ENCODE peak calls at places on chromosomes 3 and 15, in five cellular contexts. One of them, this sample, is unnamed.

GRCh38 chr3:43859766-43860165 is 169.0 kb downstream of the ABHD5 start:
- DNase-seq in fibroblast of lung: no peak
- DNase-seq in Panc1: no peak
- DNase-seq in dorsolateral prefrontal cortex: no peak
- DNase-seq in upper lobe of right lung: no peak
- DNase-seq in this sample: no peak

GRCh38 chr15:74815121-74815933 is 2.7 kb downstream of the LMAN1L start:
- DNase-seq in fibroblast of lung: no peak
- DNase-seq in Panc1: no peak
- DNase-seq in dorsolateral prefrontal cortex: no peak
- DNase-seq in upper lobe of right lung: no peak
- DNase-seq in this sample: no peak

GRCh38 chr15:60580068-60580467 is 101.1 kb upstream of the ICE2 start:
- DNase-seq in fibroblast of lung: no peak
- DNase-seq in Panc1: no peak
- DNase-seq in dorsolateral prefrontal cortex: no peak
- DNase-seq in upper lobe of right lung: no peak
- DNase-seq in this sample: no peak

GRCh38 chr15:64893481-64894394 is 18.0 kb upstream of the ANKDD1A start:
- DNase-seq in fibroblast of lung: peak
- DNase-seq in Panc1: no peak
- DNase-seq in dorsolateral prefrontal cortex: peak
- DNase-seq in upper lobe of right lung: peak
- DNase-seq in this sample: peak

GRCh38 chr3:189947948-189948723 is 172.6 kb downstream of the P3H2 start:
- DNase-seq in fibroblast of lung: no peak
- DNase-seq in Panc1: peak
- DNase-seq in dorsolateral prefrontal cortex: no peak
- DNase-seq in upper lobe of right lung: no peak
- DNase-seq in this sample: peak

GRCh38 chr3:183653209-183654064 is 18.0 kb downstream of the KLHL24 start:
- DNase-seq in fibroblast of lung: no peak
- DNase-seq in Panc1: no peak
- DNase-seq in dorsolateral prefrontal cortex: no peak
- DNase-seq in upper lobe of right lung: no peak
- DNase-seq in this sample: peak

GRCh38 chr3:23800731-23801130 is 5.0 kb upstream of the UBE2E1 start:
- DNase-seq in fibroblast of lung: peak
- DNase-seq in Panc1: no peak
- DNase-seq in dorsolateral prefrontal cortex: no peak
- DNase-seq in upper lobe of right lung: no peak
- DNase-seq in this sample: peak

GRCh38 chr3:51942603-51943450 is 664 bp downstream of the PARP3 start:
- DNase-seq in fibroblast of lung: peak
- DNase-seq in Panc1: no peak
- DNase-seq in dorsolateral prefrontal cortex: no peak
- DNase-seq in upper lobe of right lung: peak
- DNase-seq in this sample: peak

GRCh38 chr15:43376017-43376705 is 5.3 kb downstream of the TUBGCP4 start:
- DNase-seq in fibroblast of lung: peak
- DNase-seq in Panc1: no peak
- DNase-seq in dorsolateral prefrontal cortex: no peak
- DNase-seq in upper lobe of right lung: no peak
- DNase-seq in this sample: peak

GRCh38 chr3:196968233-196969000 is at the start of gene PIGZ:
- DNase-seq in fibroblast of lung: peak
- DNase-seq in Panc1: no peak
- DNase-seq in dorsolateral prefrontal cortex: peak
- DNase-seq in upper lobe of right lung: peak
- DNase-seq in this sample: peak

GRCh38 chr15:26665950-26666921 is 106.6 kb downstream of the GABRB3 start:
- DNase-seq in fibroblast of lung: no peak
- DNase-seq in Panc1: no peak
- DNase-seq in dorsolateral prefrontal cortex: no peak
- DNase-seq in upper lobe of right lung: no peak
- DNase-seq in this sample: no peak

GRCh38 chr3:58205981-58206380 is 4.8 kb downstream of the DNASE1L3 start:
- DNase-seq in fibroblast of lung: no peak
- DNase-seq in Panc1: no peak
- DNase-seq in dorsolateral prefrontal cortex: no peak
- DNase-seq in upper lobe of right lung: no peak
- DNase-seq in this sample: no peak

DNA sequence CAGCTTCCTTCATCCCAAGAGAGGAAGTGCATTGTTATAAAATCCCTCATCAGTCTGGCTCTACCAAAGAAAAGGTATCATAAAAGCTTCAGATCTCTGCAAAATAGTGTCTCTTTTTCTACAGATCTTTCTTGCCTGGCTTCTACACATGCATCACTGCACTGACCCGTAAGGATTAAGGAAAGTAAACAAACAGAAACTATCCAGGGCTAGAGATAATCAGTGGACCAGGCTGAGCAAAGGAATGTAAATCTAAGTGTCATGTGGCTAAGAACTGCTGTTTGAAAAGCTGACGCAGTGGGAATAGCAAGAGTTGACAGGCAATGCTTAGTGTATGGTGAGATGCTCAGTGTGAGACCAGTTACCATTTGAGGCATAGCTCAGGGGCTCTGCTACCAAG is 339.7 kb downstream of the IL5RA start:
- DNase-seq in fibroblast of lung: no peak
- DNase-seq in Panc1: no peak
- DNase-seq in dorsolateral prefrontal cortex: no peak
- DNase-seq in upper lobe of right lung: no peak
- DNase-seq in this sample: no peak
- H3K27ac ChIP-seq in fibroblast of lung: no peak
- H3K27ac ChIP-seq in Panc1: no peak
- H3K27ac ChIP-seq in dorsolateral prefrontal cortex: no peak
- H3K27ac ChIP-seq in upper lobe of right lung: no peak
- H3K27ac ChIP-seq in this sample: no peak

DNA sequence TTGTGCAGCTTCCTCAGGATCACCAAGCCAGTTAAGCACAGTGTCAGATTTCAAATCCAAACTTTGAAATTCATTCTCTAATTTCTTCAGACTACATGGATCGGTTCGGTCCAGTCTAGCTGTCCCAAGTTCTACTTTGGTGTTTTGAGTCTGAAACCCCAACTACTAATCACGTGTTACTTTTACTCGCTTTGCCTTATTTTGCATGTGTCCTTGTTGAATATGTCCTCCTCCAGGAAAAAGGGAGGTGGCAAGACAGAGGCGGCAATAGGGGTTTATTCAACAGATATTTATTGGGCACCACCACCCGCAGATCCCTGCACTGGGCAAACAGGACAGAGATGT is 496 bp upstream of the GXYLT2 start:
- DNase-seq in fibroblast of lung: peak
- DNase-seq in Panc1: no peak
- DNase-seq in dorsolateral prefrontal cortex: no peak
- DNase-seq in upper lobe of right lung: no peak
- DNase-seq in this sample: no peak
- H3K27ac ChIP-seq in fibroblast of lung: no peak
- H3K27ac ChIP-seq in Panc1: peak
- H3K27ac ChIP-seq in dorsolateral prefrontal cortex: peak
- H3K27ac ChIP-seq in upper lobe of right lung: no peak
- H3K27ac ChIP-seq in this sample: no peak

GRCh38 chr3:65568497-65568896 is 470.2 kb downstream of the MAGI1 start:
- DNase-seq in fibroblast of lung: no peak
- DNase-seq in Panc1: no peak
- DNase-seq in dorsolateral prefrontal cortex: no peak
- DNase-seq in upper lobe of right lung: no peak
- DNase-seq in this sample: no peak
- H3K27ac ChIP-seq in fibroblast of lung: no peak
- H3K27ac ChIP-seq in Panc1: no peak
- H3K27ac ChIP-seq in dorsolateral prefrontal cortex: no peak
- H3K27ac ChIP-seq in upper lobe of right lung: no peak
- H3K27ac ChIP-seq in this sample: no peak

GRCh38 chr3:177425042-177425441 is 227.8 kb upstream of the TBL1XR1 start:
- DNase-seq in fibroblast of lung: no peak
- DNase-seq in Panc1: no peak
- DNase-seq in dorsolateral prefrontal cortex: no peak
- DNase-seq in upper lobe of right lung: no peak
- DNase-seq in this sample: no peak

GRCh38 chr3:177426151-177426904 is 229.0 kb upstream of the TBL1XR1 start:
- DNase-seq in fibroblast of lung: no peak
- DNase-seq in Panc1: no peak
- DNase-seq in dorsolateral prefrontal cortex: no peak
- DNase-seq in upper lobe of right lung: no peak
- DNase-seq in this sample: no peak

GRCh38 chr3:177429066-177429465 is 231.8 kb upstream of the TBL1XR1 start:
- DNase-seq in fibroblast of lung: no peak
- DNase-seq in Panc1: no peak
- DNase-seq in dorsolateral prefrontal cortex: no peak
- DNase-seq in upper lobe of right lung: no peak
- DNase-seq in this sample: no peak

GRCh38 chr3:177427540-177427939 is 230.3 kb upstream of the TBL1XR1 start:
- DNase-seq in fibroblast of lung: peak
- DNase-seq in Panc1: no peak
- DNase-seq in dorsolateral prefrontal cortex: no peak
- DNase-seq in upper lobe of right lung: no peak
- DNase-seq in this sample: no peak

GRCh38 chr3:177427096-177427495 is 229.8 kb upstream of the TBL1XR1 start:
- DNase-seq in fibroblast of lung: no peak
- DNase-seq in Panc1: no peak
- DNase-seq in dorsolateral prefrontal cortex: no peak
- DNase-seq in upper lobe of right lung: no peak
- DNase-seq in this sample: no peak
- H3K27ac ChIP-seq in fibroblast of lung: no peak
- H3K27ac ChIP-seq in Panc1: peak
- H3K27ac ChIP-seq in dorsolateral prefrontal cortex: no peak
- H3K27ac ChIP-seq in upper lobe of right lung: no peak
- H3K27ac ChIP-seq in this sample: no peak

This sample was measured in Karpas-422.